ENCODE peak calls at places on chromosome 9, in five cellular contexts. D is body of pancreas, W is adrenal gland, B is ovary, A is vagina. R is an unnamed sample.

GRCh38 chr9:116151966-116152381 is 1.6 kb upstream of the PAPPA start:
- DNase-seq in B (no peak), W (no peak), D (no peak), A (no peak), R (no peak)

GRCh38 chr9:119559986-119560385 is 190.8 kb upstream of the BRINP1 start:
- DNase-seq in B (no peak), D (no peak), W (no peak), A (no peak), R (no peak)

GRCh38 chr9:34513567-34514214 is 9.1 kb downstream of the ENHO start:
- DNase-seq in A (no peak), B (no peak), D (no peak), W (no peak), R (peak; percentile 77)

GRCh38 chr9:120915854-120916495 is 10.6 kb downstream of the TRAF1 start:
- DNase-seq in B (no peak), W (no peak), D (no peak), A (no peak), R (no peak)

GRCh38 chr9:136017813-136018190 is 56.6 kb upstream of the UBAC1 start:
- DNase-seq in A (no peak), W (no peak), B (no peak), D (no peak), R (no peak)

GRCh38 chr9:6575324-6575758 is 70.2 kb downstream of the GLDC start:
- DNase-seq in W (no peak), A (no peak), B (no peak), D (no peak), R (no peak)

GRCh38 chr9:20112367-20112766 is 323.5 kb upstream of the SLC24A2 start:
- DNase-seq in A (no peak), D (no peak), W (no peak), B (no peak), R (no peak)

GRCh38 chr9:92035687-92036410 is 79.4 kb downstream of the SPTLC1 start:
- DNase-seq in A (no peak), W (no peak), B (peak; percentile 47), D (no peak), R (no peak)

GRCh38 chr9:385818-386398 is 171.2 kb downstream of the DOCK8 start:
- DNase-seq in W (peak; percentile 60), B (peak; percentile 42), D (peak; percentile 64), A (no peak), R (peak; percentile 74)

GRCh38 chr9:70594546-70594945 is 180.1 kb upstream of the KLF9 start:
- DNase-seq in A (no peak), D (no peak), W (no peak), B (no peak), R (no peak)

GRCh38 chr9:135039266-135039870 is 48.1 kb upstream of the OLFM1 start:
- DNase-seq in D (no peak), W (no peak), A (no peak), B (peak; percentile 15), R (peak; percentile 7)

GRCh38 chr9:109013678-109014145 is 413 bp upstream of the CTNNAL1 start:
- DNase-seq in B (no peak), A (no peak), W (no peak), D (no peak), R (no peak)

GRCh38 chr9:89969156-89969566 is 364.3 kb downstream of the GADD45G start:
- DNase-seq in D (no peak), W (no peak), B (no peak), A (no peak), R (no peak)

GRCh38 chr9:89967527-89967926 is 362.7 kb downstream of the GADD45G start:
- DNase-seq in A (no peak), D (no peak), B (no peak), W (no peak), R (no peak)

GRCh38 chr9:89974582-89974981 is 369.8 kb downstream of the GADD45G start:
- DNase-seq in B (no peak), A (no peak), W (no peak), D (no peak), R (no peak)

GRCh38 chr9:89969881-89970639 is 365.2 kb downstream of the GADD45G start:
- DNase-seq in A (no peak), D (no peak), B (no peak), W (no peak), R (no peak)

DNA sequence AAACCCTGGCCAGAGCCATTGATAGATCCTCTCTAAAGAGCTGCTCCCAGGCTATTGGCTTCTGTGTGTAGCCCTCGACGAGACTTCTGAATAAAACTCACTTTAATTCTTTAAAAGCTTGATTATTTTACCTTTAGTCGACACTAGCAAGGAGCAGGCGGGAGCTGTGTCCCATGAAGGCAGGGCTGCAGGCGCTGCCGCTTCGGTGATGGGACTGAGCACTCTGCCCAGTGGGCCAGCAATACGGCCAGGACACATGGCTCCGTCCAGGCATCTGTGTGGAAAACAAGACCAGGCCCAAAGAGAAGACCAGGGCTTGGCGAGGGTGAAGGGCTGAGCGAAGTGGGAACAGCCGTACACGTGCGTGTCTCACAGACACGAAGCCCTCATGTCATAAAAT is 365.9 kb downstream of the GADD45G start:
- DNase-seq in D (no peak), A (no peak), B (no peak), W (no peak), R (no peak)
- H3K4me1 ChIP-seq in D (peaks cover 6% of the 10 kb centered on the region), A (no peaks in the 10 kb centered on the region), B (no peaks in the 10 kb centered on the region), W (no peaks in the 10 kb centered on the region), R (peaks cover 2% of the 10 kb centered on the region)

GRCh38 chr9:137365552-137366444 is 57.2 kb downstream of the EXD3 start:
- DNase-seq in B (no peak), A (no peak), W (no peak), D (no peak), R (no peak)
- TF ChIP-seq POLR2A in B (no peak), A (no peak), W (no peak), D (no peak), R (no peak)

DNA sequence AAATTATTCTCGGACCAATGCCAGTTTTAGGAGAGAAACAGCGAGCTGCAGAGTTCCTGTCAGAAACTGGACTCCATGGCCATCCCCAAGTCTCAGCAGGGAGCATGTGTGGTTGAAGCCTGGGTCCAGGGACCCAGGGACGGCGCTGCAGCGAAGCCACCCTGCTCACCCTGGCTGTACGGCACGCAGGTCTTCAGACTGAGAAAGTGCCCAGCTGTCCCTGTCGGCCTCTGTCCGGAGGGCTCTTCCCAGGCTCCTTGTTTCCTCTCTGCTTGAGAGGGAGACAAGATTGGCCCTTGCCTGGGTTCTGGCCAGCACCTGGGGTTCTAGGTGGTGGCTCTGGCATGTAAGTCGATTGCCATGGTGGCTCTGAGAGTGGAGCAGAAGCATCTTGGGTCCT is 26.9 kb downstream of the PTGES2 start:
- DNase-seq in A (no peak), B (no peak), D (peak; percentile 21), W (no peak), R (no peak)
- H3K4me3 ChIP-seq in A (peak overlapping the region; percentile 40), B (peak overlapping the region; percentile 49), D (no peak overlapping the region), W (no peak overlapping the region), R (no peak overlapping the region)

DNA sequence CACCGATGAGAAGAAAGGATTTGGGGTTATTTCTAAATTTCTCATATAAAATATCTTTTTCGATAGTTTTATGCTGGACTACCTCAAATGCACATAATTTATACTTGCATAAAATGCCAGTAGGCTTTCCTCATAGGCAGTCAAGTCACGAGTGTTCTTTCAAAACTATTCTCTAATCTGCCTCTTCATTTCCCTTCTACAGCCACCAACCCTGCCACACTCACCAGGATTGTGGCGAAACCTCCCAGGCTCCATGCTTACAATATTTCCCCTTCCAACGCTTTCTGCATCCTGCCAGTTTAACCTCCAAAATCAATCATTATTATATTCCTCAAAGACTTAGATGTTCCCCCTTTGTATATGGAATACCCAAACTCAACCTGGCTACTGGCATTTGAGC is 65.4 kb downstream of the FRMD3 start:
- DNase-seq in D (no peak), B (no peak), A (no peak), W (peak; percentile 36), R (no peak)
- H3K4me1 ChIP-seq in D (no peaks in the 10 kb centered on the region), B (peaks cover 4% of the 10 kb centered on the region), A (peaks cover 5% of the 10 kb centered on the region), W (no peaks in the 10 kb centered on the region), R (no peaks in the 10 kb centered on the region)

DNA sequence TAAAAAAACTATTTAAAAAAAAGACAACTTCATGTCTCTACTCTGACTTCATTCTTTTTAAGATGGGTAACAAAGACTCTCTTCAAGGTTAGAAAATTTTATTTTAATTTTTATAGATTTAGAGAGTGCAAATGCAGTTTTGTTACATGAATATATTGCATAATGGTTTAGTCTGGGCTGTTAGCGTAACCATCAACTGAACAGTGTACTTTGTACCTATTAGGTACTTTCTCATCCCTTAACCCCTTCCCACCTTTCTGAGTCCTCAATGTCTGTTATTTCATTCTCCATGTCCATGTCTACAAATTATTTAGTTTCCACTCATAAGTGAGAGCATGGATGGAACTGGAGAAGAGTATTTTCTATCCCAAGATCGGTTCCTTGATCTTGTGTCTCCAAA is 16.8 kb downstream of the TLR4 start:
- DNase-seq in D (no peak), A (no peak), B (no peak), W (no peak), R (no peak)
- TF ChIP-seq POLR2A in D (no peak), A (no peak), B (no peak), W (no peak), R (no peak)

DNA sequence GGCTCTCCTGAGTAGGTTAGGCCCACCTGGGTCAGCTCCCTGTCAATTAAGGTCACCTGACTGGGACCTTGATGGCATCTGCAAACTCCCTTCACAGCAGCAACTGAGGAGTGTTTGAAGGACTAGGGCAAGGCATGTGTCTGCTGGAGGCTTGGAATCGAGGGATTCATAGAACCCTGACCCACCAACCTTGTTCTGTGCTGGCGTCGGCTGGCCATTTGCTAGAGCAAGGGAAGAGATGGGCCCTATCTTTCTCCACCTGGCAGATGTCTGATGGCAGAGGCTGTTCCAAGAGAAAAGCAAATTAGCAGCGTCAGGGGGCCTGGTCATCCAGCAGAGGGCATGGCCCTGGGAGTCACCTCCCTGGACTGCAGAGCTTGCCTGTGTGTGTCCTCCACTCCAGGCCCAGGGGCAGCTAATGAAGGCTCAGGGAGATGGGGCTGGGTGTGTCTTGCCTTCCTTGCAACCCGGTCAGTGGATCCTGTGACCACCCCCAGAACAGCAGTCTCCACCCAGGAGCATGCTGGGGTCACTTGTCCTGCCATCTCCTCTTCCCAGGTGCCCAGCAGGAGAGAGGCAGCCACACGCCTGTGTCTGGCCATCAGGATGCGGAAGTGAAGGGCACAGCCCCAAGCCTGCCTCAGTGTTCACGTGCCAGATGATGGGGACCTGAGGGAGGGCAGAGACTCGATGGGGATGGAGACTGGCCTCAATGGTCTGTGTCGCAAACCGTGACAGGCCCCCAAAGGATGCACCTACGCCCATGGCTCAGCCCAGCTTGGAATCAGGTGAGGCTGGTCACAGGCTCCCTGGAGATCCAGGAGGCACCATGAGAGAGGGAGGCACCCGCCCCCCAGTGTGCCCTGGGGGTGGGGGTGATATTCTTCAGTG is 53.9 kb downstream of the BARX1 start:
- DNase-seq in A (peak; percentile 87), W (no peak), B (peak; percentile 6), D (peak; percentile 6), R (no peak)
- H3K4me3 ChIP-seq in A (no peak overlapping the region), W (no peak overlapping the region), B (no peak overlapping the region), D (no peak overlapping the region), R (no peak overlapping the region)